ENCODE peak calls at places on chromosomes 12 and 14, in six cellular contexts. One of them, this sample, is unnamed.

GRCh38 chr14:97489750-97490149 is 692.6 kb downstream of the VRK1 start:
- DNase-seq in left ventricle myocardium inferior: no peak
- DNase-seq in cardiac muscle cell: no peak
- DNase-seq in HCT116: no peak
- DNase-seq in fibroblast of lung: no peak
- DNase-seq in astrocyte: no peak
- DNase-seq in this sample: no peak

GRCh38 chr14:67586302-67586701 is 13.8 kb downstream of the PIGH start:
- DNase-seq in HCT116: no peak
- DNase-seq in fibroblast of lung: no peak
- DNase-seq in astrocyte: no peak
- DNase-seq in cardiac muscle cell: no peak
- DNase-seq in left ventricle myocardium inferior: no peak
- DNase-seq in this sample: no peak

GRCh38 chr12:108419949-108420348 is 80.8 kb upstream of the CMKLR1 start:
- DNase-seq in astrocyte: no peak
- DNase-seq in left ventricle myocardium inferior: no peak
- DNase-seq in HCT116: no peak
- DNase-seq in fibroblast of lung: no peak
- DNase-seq in cardiac muscle cell: no peak
- DNase-seq in this sample: no peak

GRCh38 chr12:103518899-103519298 is 23.1 kb upstream of the C12orf42 start:
- DNase-seq in HCT116: no peak
- DNase-seq in left ventricle myocardium inferior: no peak
- DNase-seq in fibroblast of lung: no peak
- DNase-seq in cardiac muscle cell: no peak
- DNase-seq in astrocyte: no peak
- DNase-seq in this sample: no peak

GRCh38 chr12:49807991-49808580 is 20.1 kb downstream of the NCKAP5L start:
- DNase-seq in left ventricle myocardium inferior: no peak
- DNase-seq in cardiac muscle cell: no peak
- DNase-seq in fibroblast of lung: no peak
- DNase-seq in astrocyte: no peak
- DNase-seq in HCT116: no peak
- DNase-seq in this sample: no peak

GRCh38 chr14:90658541-90658967 is 157.7 kb downstream of the TTC7B start:
- DNase-seq in cardiac muscle cell: peak
- DNase-seq in left ventricle myocardium inferior: no peak
- DNase-seq in astrocyte: peak
- DNase-seq in fibroblast of lung: peak
- DNase-seq in HCT116: no peak
- DNase-seq in this sample: no peak

GRCh38 chr12:58413794-58414193 is 472.4 kb downstream of the ATP23 start:
- DNase-seq in astrocyte: peak
- DNase-seq in HCT116: no peak
- DNase-seq in cardiac muscle cell: peak
- DNase-seq in left ventricle myocardium inferior: no peak
- DNase-seq in fibroblast of lung: peak
- DNase-seq in this sample: no peak

GRCh38 chr12:26100966-26101744 is 23.7 kb downstream of the BHLHE41 start:
- DNase-seq in astrocyte: no peak
- DNase-seq in fibroblast of lung: no peak
- DNase-seq in HCT116: no peak
- DNase-seq in left ventricle myocardium inferior: no peak
- DNase-seq in cardiac muscle cell: no peak
- DNase-seq in this sample: no peak

GRCh38 chr12:33670284-33670683 is 230.7 kb upstream of the SYT10 start:
- DNase-seq in fibroblast of lung: no peak
- DNase-seq in HCT116: no peak
- DNase-seq in astrocyte: no peak
- DNase-seq in left ventricle myocardium inferior: no peak
- DNase-seq in cardiac muscle cell: no peak
- DNase-seq in this sample: no peak

GRCh38 chr14:39175445-39176262 is 600 bp downstream of the PNN start:
- DNase-seq in HCT116: no peak
- DNase-seq in cardiac muscle cell: peak
- DNase-seq in fibroblast of lung: peak
- DNase-seq in left ventricle myocardium inferior: peak
- DNase-seq in astrocyte: peak
- DNase-seq in this sample: peak

GRCh38 chr14:71061458-71061857 is 154.2 kb downstream of the PCNX1 start:
- DNase-seq in HCT116: no peak
- DNase-seq in fibroblast of lung: peak
- DNase-seq in left ventricle myocardium inferior: no peak
- DNase-seq in astrocyte: peak
- DNase-seq in cardiac muscle cell: peak
- DNase-seq in this sample: no peak

GRCh38 chr12:6230321-6231110 is 30.3 kb downstream of the CD9 start:
- DNase-seq in left ventricle myocardium inferior: peak
- DNase-seq in astrocyte: peak
- DNase-seq in fibroblast of lung: peak
- DNase-seq in HCT116: no peak
- DNase-seq in cardiac muscle cell: peak
- DNase-seq in this sample: no peak

GRCh38 chr14:100664841-100665425 is 61.8 kb upstream of the DLK1 start:
- DNase-seq in HCT116: no peak
- DNase-seq in astrocyte: peak
- DNase-seq in cardiac muscle cell: peak
- DNase-seq in left ventricle myocardium inferior: peak
- DNase-seq in fibroblast of lung: peak
- DNase-seq in this sample: no peak

GRCh38 chr14:99667821-99668220 is 16.3 kb upstream of the CYP46A1 start:
- DNase-seq in left ventricle myocardium inferior: no peak
- DNase-seq in astrocyte: no peak
- DNase-seq in HCT116: no peak
- DNase-seq in cardiac muscle cell: no peak
- DNase-seq in fibroblast of lung: no peak
- DNase-seq in this sample: no peak

GRCh38 chr12:130677957-130678558 is 38.0 kb downstream of the RIMBP2 start:
- DNase-seq in left ventricle myocardium inferior: no peak
- DNase-seq in astrocyte: no peak
- DNase-seq in HCT116: no peak
- DNase-seq in fibroblast of lung: no peak
- DNase-seq in cardiac muscle cell: no peak
- DNase-seq in this sample: no peak

GRCh38 chr12:94874986-94875312 is 128.5 kb downstream of the NDUFA12 start:
- DNase-seq in fibroblast of lung: no peak
- DNase-seq in astrocyte: no peak
- DNase-seq in left ventricle myocardium inferior: no peak
- DNase-seq in HCT116: no peak
- DNase-seq in cardiac muscle cell: no peak
- DNase-seq in this sample: no peak

GRCh38 chr12:94875525-94875924 is 128.0 kb downstream of the NDUFA12 start:
- DNase-seq in fibroblast of lung: no peak
- DNase-seq in left ventricle myocardium inferior: no peak
- DNase-seq in HCT116: peak
- DNase-seq in astrocyte: no peak
- DNase-seq in cardiac muscle cell: peak
- DNase-seq in this sample: peak

GRCh38 chr12:94872671-94873367 is 130.7 kb downstream of the NDUFA12 start:
- DNase-seq in left ventricle myocardium inferior: no peak
- DNase-seq in fibroblast of lung: no peak
- DNase-seq in cardiac muscle cell: no peak
- DNase-seq in HCT116: no peak
- DNase-seq in astrocyte: no peak
- DNase-seq in this sample: no peak

GRCh38 chr12:94873368-94874085 is 130.0 kb downstream of the NDUFA12 start:
- DNase-seq in astrocyte: no peak
- DNase-seq in HCT116: no peak
- DNase-seq in fibroblast of lung: no peak
- DNase-seq in left ventricle myocardium inferior: peak
- DNase-seq in cardiac muscle cell: no peak
- DNase-seq in this sample: no peak

DNA sequence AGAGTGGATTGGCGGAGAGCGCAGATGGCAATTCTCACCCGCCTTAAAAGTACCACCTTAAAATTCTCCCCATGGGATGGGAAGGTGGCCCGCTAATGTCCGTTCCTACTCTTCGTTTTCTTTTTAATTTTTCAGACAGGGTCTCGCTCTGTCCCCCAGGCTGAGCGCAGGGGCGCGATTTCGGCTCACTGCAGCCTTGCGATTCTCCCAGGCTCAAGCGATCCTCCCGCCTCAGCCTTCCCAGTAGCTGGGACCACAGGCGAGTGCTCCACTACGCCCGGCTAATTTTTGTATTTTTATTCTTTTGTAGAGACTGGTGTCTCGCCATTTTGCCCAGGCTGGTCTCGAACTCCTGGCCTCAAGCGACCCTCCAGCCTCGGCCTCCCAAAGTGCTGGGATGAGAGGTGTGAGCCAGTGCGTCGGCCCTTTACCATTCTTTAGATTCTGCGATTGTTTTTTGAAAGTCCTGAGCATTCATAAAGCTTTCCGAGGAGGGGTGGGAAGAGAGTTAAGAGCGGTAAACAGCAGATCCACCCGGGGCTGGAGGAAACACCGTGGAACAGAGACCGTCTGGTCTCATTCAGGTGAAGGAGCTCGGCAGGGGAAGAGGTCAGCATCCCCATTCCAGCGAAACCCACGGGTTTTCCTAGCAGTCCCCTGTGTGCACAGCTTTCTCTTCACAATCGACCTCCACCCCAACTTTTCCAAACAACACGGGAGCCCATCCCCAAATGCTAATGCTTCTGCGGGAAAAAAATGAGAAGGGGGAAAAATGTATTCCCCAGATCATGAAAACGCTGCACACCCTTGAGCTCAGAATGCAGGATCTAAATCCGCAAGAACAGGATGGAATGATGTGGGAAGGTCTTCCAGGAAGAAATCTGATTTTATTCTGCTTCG is 129.2 kb downstream of the NDUFA12 start:
- DNase-seq in left ventricle myocardium inferior: no peak
- DNase-seq in fibroblast of lung: no peak
- DNase-seq in HCT116: no peak
- DNase-seq in cardiac muscle cell: no peak
- DNase-seq in astrocyte: no peak
- DNase-seq in this sample: no peak
- H3K27ac ChIP-seq in left ventricle myocardium inferior: no peak
- H3K27ac ChIP-seq in fibroblast of lung: no peak
- H3K27ac ChIP-seq in HCT116: no peak
- H3K27ac ChIP-seq in cardiac muscle cell: no peak
- H3K27ac ChIP-seq in astrocyte: no peak
- H3K27ac ChIP-seq in this sample: no peak

DNA sequence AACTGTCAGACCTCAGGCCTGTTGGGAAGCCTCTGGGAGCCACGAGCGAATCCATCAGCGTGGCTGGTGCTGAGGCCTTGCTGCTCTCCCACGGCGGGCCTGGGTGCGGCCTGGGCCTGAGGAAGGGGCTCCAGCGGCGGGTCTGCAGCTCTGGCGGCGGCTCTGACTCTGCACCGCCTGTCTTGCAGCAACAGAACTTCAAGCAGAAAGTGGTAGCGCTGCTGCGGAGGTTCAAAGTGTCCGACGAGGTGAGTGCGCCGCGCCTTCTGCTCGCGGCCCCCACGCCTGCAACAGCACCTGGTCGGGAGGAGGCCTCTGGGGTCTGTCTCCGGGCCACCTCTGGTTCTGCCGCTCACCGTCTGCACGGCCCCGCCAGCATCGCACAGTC is 28.7 kb upstream of the TEX22 start:
- DNase-seq in left ventricle myocardium inferior: no peak
- DNase-seq in astrocyte: no peak
- DNase-seq in HCT116: no peak
- DNase-seq in cardiac muscle cell: no peak
- DNase-seq in fibroblast of lung: no peak
- DNase-seq in this sample: no peak
- TF ChIP-seq CTCF in left ventricle myocardium inferior: no peak
- TF ChIP-seq CTCF in astrocyte: no peak
- TF ChIP-seq CTCF in HCT116: no peak
- TF ChIP-seq CTCF in cardiac muscle cell: no peak
- TF ChIP-seq CTCF in fibroblast of lung: no peak
- TF ChIP-seq CTCF in this sample: no peak

DNA sequence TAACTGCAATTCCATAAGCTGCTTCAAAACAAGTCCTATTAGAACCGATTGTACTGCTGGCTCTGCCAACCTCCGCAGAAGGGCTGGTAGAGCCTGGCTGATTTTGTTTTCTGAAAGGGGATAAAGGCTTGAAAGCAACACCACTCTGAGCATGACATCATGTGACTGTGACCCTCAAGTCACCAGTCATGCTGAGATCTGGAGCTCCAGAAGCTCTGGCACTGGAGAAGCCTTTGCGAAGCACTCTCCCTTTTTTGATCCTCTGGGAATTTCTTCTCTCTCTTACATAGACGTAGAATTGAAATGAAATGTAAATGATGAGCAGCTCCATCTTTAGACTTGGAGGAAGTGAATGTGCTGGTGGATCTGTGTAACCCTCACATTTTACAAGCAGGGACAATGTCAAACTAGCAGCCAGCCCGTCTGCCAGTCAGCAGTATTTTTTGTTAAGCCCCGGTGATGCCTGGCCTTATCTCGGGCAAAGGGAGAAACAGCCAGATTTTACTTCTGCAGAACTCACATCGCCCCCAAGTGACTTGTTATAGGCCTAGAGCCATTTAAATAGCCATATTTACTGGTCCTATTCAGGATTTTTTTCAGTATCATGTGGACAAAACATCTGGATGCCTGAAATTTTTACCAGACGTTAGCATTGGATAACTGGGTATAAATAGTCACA is 112.1 kb upstream of the NPAS3 start:
- DNase-seq in left ventricle myocardium inferior: no peak
- DNase-seq in astrocyte: peak
- DNase-seq in HCT116: no peak
- DNase-seq in cardiac muscle cell: peak
- DNase-seq in fibroblast of lung: peak
- DNase-seq in this sample: no peak
- H3K27ac ChIP-seq in left ventricle myocardium inferior: peak
- H3K27ac ChIP-seq in astrocyte: no peak
- H3K27ac ChIP-seq in HCT116: no peak
- H3K27ac ChIP-seq in cardiac muscle cell: no peak
- H3K27ac ChIP-seq in fibroblast of lung: no peak
- H3K27ac ChIP-seq in this sample: no peak

GRCh38 chr12:39958377-39958776 is 147.5 kb downstream of the SLC2A13 start:
- DNase-seq in cardiac muscle cell: peak
- DNase-seq in HCT116: no peak
- DNase-seq in left ventricle myocardium inferior: no peak
- DNase-seq in fibroblast of lung: no peak
- DNase-seq in astrocyte: no peak
- DNase-seq in this sample: no peak
- TF ChIP-seq CTCF in cardiac muscle cell: peak
- TF ChIP-seq CTCF in HCT116: peak
- TF ChIP-seq CTCF in left ventricle myocardium inferior: no peak
- TF ChIP-seq CTCF in fibroblast of lung: peak
- TF ChIP-seq CTCF in astrocyte: no peak
- TF ChIP-seq CTCF in this sample: no peak

GRCh38 chr14:50770586-50770985 is 60.4 kb downstream of the NIN start:
- DNase-seq in fibroblast of lung: no peak
- DNase-seq in astrocyte: no peak
- DNase-seq in HCT116: no peak
- DNase-seq in cardiac muscle cell: no peak
- DNase-seq in left ventricle myocardium inferior: no peak
- DNase-seq in this sample: peak

GRCh38 chr14:50768693-50769092 is 62.3 kb downstream of the NIN start:
- DNase-seq in astrocyte: peak
- DNase-seq in fibroblast of lung: peak
- DNase-seq in cardiac muscle cell: peak
- DNase-seq in HCT116: no peak
- DNase-seq in left ventricle myocardium inferior: no peak
- DNase-seq in this sample: no peak

GRCh38 chr14:50772361-50772760 is 58.6 kb downstream of the NIN start:
- DNase-seq in cardiac muscle cell: peak
- DNase-seq in fibroblast of lung: peak
- DNase-seq in left ventricle myocardium inferior: no peak
- DNase-seq in astrocyte: peak
- DNase-seq in HCT116: no peak
- DNase-seq in this sample: no peak

GRCh38 chr14:50768220-50768619 is 62.7 kb downstream of the NIN start:
- DNase-seq in fibroblast of lung: no peak
- DNase-seq in left ventricle myocardium inferior: no peak
- DNase-seq in astrocyte: no peak
- DNase-seq in cardiac muscle cell: no peak
- DNase-seq in HCT116: no peak
- DNase-seq in this sample: no peak

GRCh38 chr14:50769893-50770500 is 61.0 kb downstream of the NIN start:
- DNase-seq in fibroblast of lung: no peak
- DNase-seq in left ventricle myocardium inferior: no peak
- DNase-seq in cardiac muscle cell: no peak
- DNase-seq in astrocyte: no peak
- DNase-seq in HCT116: no peak
- DNase-seq in this sample: no peak
- H3K27ac ChIP-seq in fibroblast of lung: no peak
- H3K27ac ChIP-seq in left ventricle myocardium inferior: no peak
- H3K27ac ChIP-seq in cardiac muscle cell: no peak
- H3K27ac ChIP-seq in astrocyte: no peak
- H3K27ac ChIP-seq in HCT116: no peak
- H3K27ac ChIP-seq in this sample: no peak